ENCODE peak calls at places on chromosomes 2 and 18, in seven cellular contexts. A is PC-3, Y is GM23248, I is fibroblast of lung, F is IMR-90, G is mammary epithelial cell, X is HepG2. U is an unnamed sample.

GRCh38 chr2:71720283-71720560 is 266.9 kb downstream of the DYSF start:
- DNase-seq in Y (peak), A (peak), G (no peak), F (no peak), I (no peak), X (no peak), U (peak)

GRCh38 chr2:127664065-127664894 is 11.1 kb downstream of the LIMS2 start:
- DNase-seq in Y (peak), A (no peak), G (no peak), I (no peak), F (no peak), X (no peak), U (no peak)

GRCh38 chr2:216660496-216660895 is 27.3 kb downstream of the IGFBP2 start:
- DNase-seq in F (no peak), G (no peak), X (no peak), Y (no peak), A (no peak), I (no peak), U (no peak)

GRCh38 chr2:119821266-119821665 is 61.5 kb downstream of the PTPN4 start:
- DNase-seq in X (no peak), Y (peak), I (no peak), G (no peak), A (no peak), F (no peak), U (no peak)

GRCh38 chr18:61107107-61107506 is 226.1 kb upstream of the CDH20 start:
- DNase-seq in G (no peak), I (no peak), F (no peak), A (no peak), X (no peak), Y (no peak), U (no peak)

GRCh38 chr2:223585691-223586090 is 16.5 kb downstream of the SCG2 start:
- DNase-seq in A (peak), F (peak), G (peak), Y (peak), X (no peak), I (peak), U (peak)

GRCh38 chr2:238462782-238463396 is 36.2 kb downstream of the ASB1 start:
- DNase-seq in F (peak), I (peak), Y (peak), A (peak), X (peak), G (peak), U (peak)

GRCh38 chr2:226813148-226813701 is 13.6 kb upstream of the IRS1 start:
- DNase-seq in A (peak), G (no peak), I (no peak), F (no peak), X (no peak), Y (peak), U (peak)

GRCh38 chr2:237669628-237670351 is 42.4 kb downstream of the LRRFIP1 start:
- DNase-seq in G (no peak), I (peak), A (no peak), Y (peak), X (peak), F (peak), U (peak)

GRCh38 chr2:25125189-25125588 is 43.2 kb downstream of the POMC start:
- DNase-seq in I (no peak), X (no peak), G (no peak), Y (no peak), F (no peak), A (no peak), U (no peak)

GRCh38 chr2:233820766-233821105 is 33.6 kb downstream of the HJURP start:
- DNase-seq in Y (no peak), A (no peak), X (no peak), G (no peak), I (no peak), F (no peak), U (no peak)

GRCh38 chr2:80246449-80247025 is 58.0 kb downstream of the LRRTM1 start:
- DNase-seq in I (no peak), G (no peak), F (no peak), X (no peak), A (no peak), Y (no peak), U (no peak)

GRCh38 chr18:13462686-13463085 is 244.1 kb downstream of the LDLRAD4 start:
- DNase-seq in X (no peak), I (no peak), F (no peak), A (no peak), G (no peak), Y (no peak), U (no peak)

GRCh38 chr2:98233941-98234340 is 112.3 kb upstream of the CNGA3 start:
- DNase-seq in A (no peak), X (no peak), Y (no peak), G (no peak), I (no peak), F (no peak), U (no peak)

GRCh38 chr18:36697905-36698304 is 130.9 kb downstream of the TPGS2 start:
- DNase-seq in A (peak), I (peak), G (peak), X (no peak), Y (peak), F (peak), U (peak)

GRCh38 chr18:58241877-58242276 is 197.9 kb downstream of the NEDD4L start:
- DNase-seq in F (peak), I (peak), Y (peak), A (peak), G (peak), X (no peak), U (peak)

GRCh38 chr2:202121532-202122166 is 48.6 kb downstream of the KIAA2012 start:
- DNase-seq in I (no peak), A (no peak), Y (no peak), G (no peak), F (no peak), X (no peak), U (no peak)

GRCh38 chr2:180015951-180016709 is 9.0 kb upstream of the CWC22 start:
- DNase-seq in G (peak), X (no peak), I (peak), Y (peak), F (peak), A (peak), U (peak)

GRCh38 chr18:12750076-12750707 is 47.4 kb downstream of the PSMG2 start:
- DNase-seq in Y (peak), G (peak), A (no peak), I (peak), F (no peak), X (no peak), U (no peak)

GRCh38 chr18:47574966-47575365 is 323.5 kb upstream of the SKOR2 start:
- DNase-seq in A (no peak), I (no peak), Y (no peak), X (peak), F (no peak), G (no peak), U (no peak)

GRCh38 chr2:230441188-230441897 is 25.3 kb downstream of the SP100 start:
- DNase-seq in A (no peak), Y (peak), F (peak), X (no peak), G (no peak), I (peak), U (peak)

GRCh38 chr2:117272975-117273671 is 541.4 kb upstream of the DDX18 start:
- DNase-seq in A (no peak), X (no peak), Y (no peak), I (no peak), G (no peak), F (no peak), U (no peak)

GRCh38 chr18:49869354-49869753 is 56.0 kb upstream of the ACAA2 start:
- DNase-seq in X (no peak), Y (no peak), A (no peak), G (no peak), I (no peak), F (no peak), U (no peak)

GRCh38 chr2:232563580-232563979 is 13.1 kb downstream of the EIF4E2 start:
- DNase-seq in G (peak), A (peak), I (peak), Y (peak), X (no peak), F (peak), U (peak)

GRCh38 chr2:233707979-233708644 is 4.6 kb upstream of the UGT1A5 start:
- DNase-seq in A (peak), G (peak), I (peak), X (no peak), F (peak), Y (peak), U (peak)

GRCh38 chr2:66559672-66560071 is 124.7 kb downstream of the MEIS1 start:
- DNase-seq in I (no peak), X (no peak), G (no peak), A (peak), Y (no peak), F (no peak), U (no peak)

GRCh38 chr2:29981402-29981801 is 60.0 kb upstream of the ALK start:
- DNase-seq in Y (no peak), G (no peak), A (no peak), F (no peak), X (no peak), I (no peak), U (no peak)

GRCh38 chr18:39788395-39788794 is 2166.6 kb upstream of the PIK3C3 start:
- DNase-seq in G (peak), Y (peak), A (peak), I (no peak), X (no peak), F (peak), U (no peak)

GRCh38 chr2:40470817-40471809 is 19.2 kb upstream of the SLC8A1 start:
- DNase-seq in G (no peak), I (no peak), A (no peak), X (no peak), F (no peak), Y (no peak), U (no peak)

GRCh38 chr2:120734930-120735611 is 597 bp upstream of the GLI2 start:
- DNase-seq in A (no peak), Y (peak), F (peak), X (no peak), G (no peak), I (no peak), U (peak)

GRCh38 chr2:172281648-172282576 is 145.5 kb upstream of the ITGA6 start:
- DNase-seq in X (no peak), G (peak), Y (peak), A (peak), F (peak), I (peak), U (peak)

GRCh38 chr2:85666435-85666924 is 1.5 kb downstream of the SFTPB start:
- DNase-seq in G (no peak), I (no peak), X (no peak), Y (no peak), F (no peak), A (no peak), U (no peak)

DNA sequence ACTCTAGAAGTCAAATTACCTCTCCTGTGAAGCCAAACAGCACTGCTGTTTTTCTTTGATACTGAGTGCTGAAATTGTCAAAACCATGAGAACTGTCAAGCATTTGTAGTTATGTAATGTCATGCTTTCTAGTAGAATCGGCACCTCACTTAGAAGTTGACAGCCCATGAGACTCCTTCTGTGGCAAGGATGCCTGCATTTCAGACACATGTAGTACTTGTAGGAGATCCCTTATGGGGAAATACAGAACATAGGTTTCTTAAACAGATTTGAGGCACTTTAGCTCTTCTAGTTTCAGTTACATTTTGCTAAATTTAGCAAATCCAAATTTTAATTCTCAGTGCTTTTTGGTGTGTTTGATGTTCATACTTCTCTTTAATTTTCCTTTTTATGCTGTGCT is 15.7 kb downstream of the ZNF407 start:
- DNase-seq in A (no peak), F (no peak), G (no peak), X (no peak), Y (no peak), I (no peak), U (peak)
- H3K9ac ChIP-seq in A (no peak), F (no peak), G (no peak), X (no peak), Y (no peak), I (no peak), U (no peak)

DNA sequence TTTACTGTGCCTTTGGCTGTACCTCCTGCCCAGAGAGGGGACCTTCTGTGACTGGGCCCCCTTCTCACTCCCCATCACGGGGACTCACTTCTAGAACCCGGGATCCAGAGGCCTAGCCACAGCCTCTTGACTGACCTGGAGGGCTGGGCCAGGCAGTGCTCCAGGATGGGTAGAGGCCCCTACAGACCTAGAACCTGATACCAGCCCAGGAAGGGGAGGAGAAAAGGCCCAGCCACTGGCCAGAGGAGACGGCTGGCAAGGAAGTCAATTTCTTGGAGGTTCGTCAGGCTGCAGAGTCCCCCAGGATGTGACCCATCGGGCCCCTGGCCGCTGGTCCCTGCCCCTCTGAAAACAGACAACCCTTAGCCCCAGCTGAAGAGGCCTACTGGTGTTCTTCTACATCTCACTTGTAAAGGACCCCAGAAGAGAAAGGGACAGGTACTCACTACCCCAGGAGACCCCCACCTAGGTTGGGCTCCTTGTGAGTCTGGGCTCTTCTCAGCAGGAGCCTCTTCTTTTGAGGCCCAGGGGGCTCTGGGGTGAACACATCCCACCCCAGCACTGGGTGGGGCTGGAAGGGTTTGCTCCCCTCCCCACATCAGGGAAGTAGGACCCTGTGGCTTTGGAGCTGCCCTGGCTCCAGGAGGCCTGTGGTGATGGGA is 86.0 kb downstream of the STPG4 start:
- DNase-seq in X (no peak), F (no peak), I (no peak), Y (no peak), A (no peak), G (no peak), U (no peak)
- H3K9ac ChIP-seq in X (peak), F (peak), I (peak), Y (peak), A (peak), G (no peak), U (peak)

GRCh38 chr2:122072666-122073065 is 317.2 kb downstream of the TSN start:
- DNase-seq in A (no peak), I (peak), X (no peak), Y (peak), G (no peak), F (peak), U (no peak)
- H3K9ac ChIP-seq in A (no peak), I (no peak), X (no peak), Y (no peak), G (no peak), F (no peak), U (no peak)

GRCh38 chr2:18910843-18911242 is 321.5 kb upstream of the NT5C1B start:
- DNase-seq in I (peak), X (no peak), Y (peak), G (peak), F (peak), A (peak), U (peak)
- H3K9ac ChIP-seq in I (no peak), X (no peak), Y (peak), G (no peak), F (no peak), A (no peak), U (peak)

DNA sequence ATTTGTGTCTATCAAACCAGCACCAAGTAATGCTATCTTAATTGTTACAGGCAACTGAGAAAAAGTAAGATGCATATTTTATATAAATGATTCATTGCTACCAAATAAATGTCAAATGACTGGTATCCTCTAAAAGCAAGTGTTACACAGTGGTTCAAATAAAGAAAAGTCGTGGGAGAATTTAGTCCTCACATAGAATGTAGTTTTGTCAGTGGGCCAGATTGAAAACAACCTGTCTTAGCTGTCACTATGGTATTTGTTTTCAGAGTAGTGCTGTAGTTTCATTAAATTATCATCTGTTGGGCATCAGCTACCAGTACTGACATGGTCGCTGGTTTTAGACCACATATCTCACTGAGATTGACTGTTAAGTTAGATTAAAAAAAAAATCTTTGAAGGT is 10.2 kb upstream of the EIF2AK3 start:
- DNase-seq in G (no peak), X (no peak), Y (no peak), F (no peak), I (peak), A (peak), U (no peak)
- H3K9ac ChIP-seq in G (no peak), X (no peak), Y (no peak), F (no peak), I (no peak), A (no peak), U (no peak)

GRCh38 chr2:227877359-227878309 is 6.2 kb downstream of the DAW1 start:
- DNase-seq in Y (peak), I (no peak), F (no peak), A (peak), G (no peak), X (no peak), U (peak)
- H3K9ac ChIP-seq in Y (peak), I (no peak), F (no peak), A (no peak), G (no peak), X (no peak), U (peak)

GRCh38 chr18:11689972-11690570 is 1.0 kb downstream of the GNAL start:
- DNase-seq in Y (peak), F (peak), I (peak), G (peak), A (no peak), X (no peak), U (peak)
- H3K9ac ChIP-seq in Y (no peak), F (no peak), I (no peak), G (peak), A (no peak), X (no peak), U (no peak)

DNA sequence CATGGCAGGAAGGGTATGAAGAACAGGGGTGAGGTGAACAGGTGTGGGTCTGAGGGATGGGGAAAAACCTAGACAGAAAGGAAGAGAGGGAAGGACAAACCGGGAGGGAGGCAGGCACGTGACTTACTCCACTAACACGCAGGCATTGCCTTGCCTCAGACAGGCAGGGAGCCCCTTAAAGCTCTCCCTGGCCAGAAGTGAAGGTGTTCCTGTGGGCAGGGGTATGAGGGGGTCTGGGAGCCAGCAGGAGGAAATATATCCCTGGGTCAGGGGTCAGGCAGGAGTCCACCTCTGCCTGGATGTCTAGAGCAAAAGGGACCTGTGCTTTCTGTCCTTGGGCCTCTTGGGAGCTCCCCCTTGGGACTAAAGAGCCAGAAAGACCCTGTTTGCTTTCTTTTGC is 135.3 kb upstream of the EPAS1 start:
- DNase-seq in X (no peak), A (no peak), I (no peak), F (no peak), Y (no peak), G (no peak), U (no peak)
- H3K9ac ChIP-seq in X (no peak), A (no peak), I (no peak), F (no peak), Y (no peak), G (no peak), U (no peak)

U was measured in adipocyte.